ENCODE peak calls at places on chromosomes 3 and 15, in seven cellular contexts. R is cerebellar cortex, C is NCI-H774, G is adrenal gland, P is NCI-H2107, W is lung microvascular endothelial cell, Z is ovary. I is an unnamed sample.

GRCh38 chr3:114902691-114903101 is 244.4 kb downstream of the ZBTB20 start:
- DNase-seq in W (peak; percentile 4), Z (no peak), G (no peak), R (no peak), C (no peak), P (no peak), I (no peak)

GRCh38 chr3:41265823-41266273 is 66.5 kb downstream of the CTNNB1 start:
- DNase-seq in P (no peak), W (peak; percentile 22), Z (no peak), G (no peak), C (no peak), R (no peak), I (no peak)

GRCh38 chr3:50156549-50156948 is 1.4 kb downstream of the SEMA3F start:
- DNase-seq in G (no peak), R (no peak), C (no peak), W (no peak), P (no peak), Z (no peak), I (no peak)

GRCh38 chr15:52360229-52361203 is 64.9 kb upstream of the MYO5C start:
- DNase-seq in P (no peak), W (no peak), G (no peak), R (no peak), C (no peak), Z (no peak), I (no peak)

GRCh38 chr3:147410518-147411234 is 1.5 kb downstream of the ZIC1 start:
- DNase-seq in R (no peak), C (no peak), W (peak; percentile 16), Z (no peak), P (no peak), G (no peak), I (no peak)

GRCh38 chr15:74193305-74193718 is 9.3 kb downstream of the STRA6 start:
- DNase-seq in Z (no peak), R (no peak), C (no peak), W (peak; percentile 6), G (no peak), P (no peak), I (no peak)

GRCh38 chr3:119257111-119257510 is 16.4 kb upstream of the B4GALT4 start:
- DNase-seq in Z (no peak), R (no peak), P (no peak), G (no peak), C (no peak), W (no peak), I (no peak)

GRCh38 chr3:46913644-46914043 is 36.1 kb downstream of the PTH1R start:
- DNase-seq in P (peak; percentile 30), G (peak; percentile 92), W (no peak), R (peak; percentile 50), Z (no peak), C (no peak), I (no peak)

GRCh38 chr3:135965129-135965505 is 411 bp upstream of the PPP2R3A start:
- DNase-seq in P (no peak), G (no peak), Z (no peak), R (no peak), W (no peak), C (peak; percentile 34), I (no peak)

GRCh38 chr3:72700106-72700505 is 148.1 kb downstream of the SHQ1 start:
- DNase-seq in Z (no peak), R (no peak), G (no peak), W (no peak), C (no peak), P (no peak), I (no peak)